ENCODE peak calls at places on chromosome 9, in nine cellular contexts. T is DND-41; K is AG04450; I is Caco-2; C is CD8-positive, alpha-beta T cell; R is tibial nerve; W is colonic mucosa; H is heart left ventricle; F is cardiac muscle cell. D is an unnamed sample. For H3K27me3, the result is how much of the 10 kb centered on the place peaks cover.

GRCh38 chr9:91790912-91791311 is 159.1 kb downstream of the ROR2 start:
- DNase-seq in T (no peak), K (no peak), I (no peak), C (no peak), R (no peak), W (no peak), H (no peak), F (no peak), D (no peak)

GRCh38 chr9:133882849-133883248 is 109.3 kb downstream of the VAV2 start:
- DNase-seq in T (no peak), K (no peak), I (no peak), C (no peak), R (no peak), W (no peak), H (no peak), F (no peak), D (no peak)

GRCh38 chr9:133955821-133956411 is 36.2 kb downstream of the VAV2 start:
- DNase-seq in T (no peak), K (no peak), I (no peak), C (peak), R (no peak), W (no peak), H (no peak), F (peak), D (peak)

GRCh38 chr9:83219154-83219923 is 156.4 kb upstream of the RASEF start:
- DNase-seq in T (no peak), K (no peak), I (peak), C (no peak), R (peak), W (peak), H (peak), F (peak), D (peak)

GRCh38 chr9:108634669-108635462 is 220.9 kb downstream of the ACTL7B start:
- DNase-seq in T (no peak), K (no peak), I (no peak), C (no peak), R (no peak), W (no peak), H (no peak), F (no peak), D (no peak)

GRCh38 chr9:5455181-5455580 is 4.8 kb downstream of the CD274 start:
- DNase-seq in T (no peak), K (no peak), I (no peak), C (no peak), R (no peak), W (no peak), H (no peak), F (no peak), D (no peak)

GRCh38 chr9:74555015-74555414 is 57.9 kb downstream of the RORB start:
- DNase-seq in T (no peak), K (no peak), I (no peak), C (no peak), R (no peak), W (no peak), H (peak), F (no peak), D (no peak)

GRCh38 chr9:28899926-28900325 is 1326.6 kb upstream of the C9orf72 start:
- DNase-seq in T (no peak), K (no peak), I (no peak), C (no peak), R (no peak), W (no peak), H (no peak), F (no peak), D (no peak)

GRCh38 chr9:86135374-86135773 is 36.0 kb upstream of the GOLM1 start:
- DNase-seq in T (peak), K (no peak), I (no peak), C (no peak), R (no peak), W (no peak), H (no peak), F (no peak), D (no peak)

GRCh38 chr9:78982849-78983248 is 588.9 kb upstream of the TLE4 start:
- DNase-seq in T (no peak), K (no peak), I (no peak), C (no peak), R (no peak), W (no peak), H (no peak), F (no peak), D (no peak)

GRCh38 chr9:89655990-89656657 is 51.3 kb downstream of the GADD45G start:
- DNase-seq in T (peak), K (no peak), I (no peak), C (no peak), R (no peak), W (no peak), H (no peak), F (no peak), D (no peak)

GRCh38 chr9:91415290-91415689 is 8.3 kb downstream of the NFIL3 start:
- DNase-seq in T (no peak), K (no peak), I (no peak), C (no peak), R (no peak), W (no peak), H (no peak), F (no peak), D (no peak)

GRCh38 chr9:84513473-84513872 is 156.1 kb upstream of the NTRK2 start:
- DNase-seq in T (no peak), K (no peak), I (no peak), C (no peak), R (no peak), W (no peak), H (no peak), F (no peak), D (no peak)

GRCh38 chr9:124350485-124351263 is 64.6 kb downstream of the PSMB7 start:
- DNase-seq in T (no peak), K (no peak), I (peak), C (no peak), R (no peak), W (no peak), H (no peak), F (no peak), D (no peak)

GRCh38 chr9:86062845-86063693 is 36.3 kb downstream of the GOLM1 start:
- DNase-seq in T (no peak), K (no peak), I (no peak), C (no peak), R (no peak), W (peak), H (no peak), F (no peak), D (no peak)

GRCh38 chr9:15239816-15240215 is 67.2 kb downstream of the TTC39B start:
- DNase-seq in T (no peak), K (no peak), I (no peak), C (no peak), R (no peak), W (no peak), H (no peak), F (no peak), D (no peak)

GRCh38 chr9:35335164-35335563 is 154.7 kb upstream of the RUSC2 start:
- DNase-seq in T (no peak), K (no peak), I (no peak), C (no peak), R (no peak), W (no peak), H (no peak), F (no peak), D (no peak)

GRCh38 chr9:106929471-106930198 is 66.7 kb downstream of the ZNF462 start:
- DNase-seq in T (no peak), K (peak), I (no peak), C (no peak), R (no peak), W (no peak), H (peak), F (no peak), D (no peak)

GRCh38 chr9:107020040-107020530 is 157.1 kb downstream of the ZNF462 start:
- DNase-seq in T (peak), K (peak), I (no peak), C (no peak), R (peak), W (no peak), H (no peak), F (peak), D (no peak)

GRCh38 chr9:111766066-111766465 is 28.7 kb downstream of the SHOC1 start:
- DNase-seq in T (no peak), K (no peak), I (no peak), C (no peak), R (no peak), W (no peak), H (no peak), F (no peak), D (no peak)

GRCh38 chr9:69975681-69976080 is 68.0 kb upstream of the MAMDC2 start:
- DNase-seq in T (no peak), K (no peak), I (no peak), C (no peak), R (no peak), W (no peak), H (no peak), F (no peak), D (no peak)

GRCh38 chr9:130396581-130396980 is 48.2 kb upstream of the ASS1 start:
- DNase-seq in T (no peak), K (no peak), I (no peak), C (no peak), R (no peak), W (no peak), H (no peak), F (no peak), D (no peak)

GRCh38 chr9:36317766-36318165 is 59.5 kb upstream of the GNE start:
- DNase-seq in T (no peak), K (no peak), I (no peak), C (no peak), R (no peak), W (peak), H (no peak), F (no peak), D (no peak)

GRCh38 chr9:1208185-1208584 is 158.0 kb downstream of the DMRT2 start:
- DNase-seq in T (no peak), K (peak), I (no peak), C (no peak), R (no peak), W (no peak), H (no peak), F (no peak), D (no peak)

GRCh38 chr9:33737811-33738606 is 57.4 kb upstream of the PRSS3 start:
- DNase-seq in T (peak), K (peak), I (peak), C (no peak), R (no peak), W (peak), H (peak), F (peak), D (no peak)

GRCh38 chr9:124037790-124038189 is 26.2 kb downstream of the LHX2 start:
- DNase-seq in T (no peak), K (no peak), I (peak), C (no peak), R (no peak), W (no peak), H (no peak), F (no peak), D (no peak)

GRCh38 chr9:129665008-129665771 is at the start of gene PRRX2:
- DNase-seq in T (no peak), K (no peak), I (peak), C (peak), R (no peak), W (no peak), H (peak), F (peak), D (no peak)

GRCh38 chr9:35518212-35518917 is 28.5 kb downstream of the RUSC2 start:
- DNase-seq in T (no peak), K (peak), I (peak), C (no peak), R (no peak), W (no peak), H (no peak), F (peak), D (no peak)

GRCh38 chr9:123753669-123754307 is 176.1 kb downstream of the DENND1A start:
- DNase-seq in T (no peak), K (no peak), I (no peak), C (no peak), R (no peak), W (no peak), H (no peak), F (no peak), D (no peak)

GRCh38 chr9:69109152-69109551 is 64.9 kb upstream of the TJP2 start:
- DNase-seq in T (no peak), K (no peak), I (no peak), C (no peak), R (no peak), W (no peak), H (no peak), F (no peak), D (no peak)

GRCh38 chr9:71793386-71794105 is 25.2 kb upstream of the CEMIP2 start:
- DNase-seq in T (no peak), K (peak), I (peak), C (no peak), R (no peak), W (no peak), H (no peak), F (peak), D (no peak)

GRCh38 chr9:69308217-69308931 is 16.6 kb upstream of the ENTREP1 start:
- DNase-seq in T (no peak), K (no peak), I (no peak), C (no peak), R (no peak), W (no peak), H (no peak), F (no peak), D (no peak)

GRCh38 chr9:84456526-84456925 is 116.0 kb upstream of the SLC28A3 start:
- DNase-seq in T (no peak), K (no peak), I (no peak), C (no peak), R (no peak), W (no peak), H (no peak), F (no peak), D (no peak)

GRCh38 chr9:123389698-123390097 is 33.7 kb downstream of the CRB2 start:
- DNase-seq in T (no peak), K (no peak), I (no peak), C (no peak), R (no peak), W (no peak), H (no peak), F (no peak), D (no peak)

GRCh38 chr9:110801426-110801825 is 132.8 kb downstream of the MUSK start:
- DNase-seq in T (no peak), K (no peak), I (no peak), C (no peak), R (no peak), W (no peak), H (no peak), F (no peak), D (no peak)

GRCh38 chr9:5389109-5389732 is 48.5 kb downstream of the PLGRKT start:
- DNase-seq in T (no peak), K (peak), I (no peak), C (no peak), R (no peak), W (no peak), H (no peak), F (no peak), D (peak)

GRCh38 chr9:137150485-137151060 is 11.6 kb downstream of the GRIN1 start:
- DNase-seq in T (no peak), K (no peak), I (peak), C (no peak), R (no peak), W (peak), H (no peak), F (no peak), D (peak)
- H3K27me3 ChIP-seq in T (under half), K (under half), I (under half), C (under half), R (under half), W (under half), H (under half), F (half or more), D (under half)

GRCh38 chr9:101778332-101778731 is 39.9 kb upstream of the GRIN3A start:
- DNase-seq in T (no peak), K (no peak), I (no peak), C (no peak), R (no peak), W (no peak), H (no peak), F (no peak), D (no peak)
- TF ChIP-seq CTCF in T (no peak), K (no peak), I (no peak), C (no peak), R (no peak), W (no peak), H (no peak), F (no peak), D (no peak)

GRCh38 chr9:128099932-128100491 is 27.5 kb downstream of the PTGES2 start:
- DNase-seq in T (no peak), K (no peak), I (no peak), C (no peak), R (no peak), W (no peak), H (peak), F (no peak), D (no peak)
- H3K4me3 ChIP-seq in T (no peak), K (peak), I (peak), C (no peak), R (peak), W (no peak), H (peak), F (no peak), D (no peak)

GRCh38 chr9:136297766-136298735 is 5.8 kb downstream of the CCDC187 start:
- DNase-seq in T (no peak), K (no peak), I (no peak), C (no peak), R (no peak), W (no peak), H (no peak), F (no peak), D (no peak)

GRCh38 chr9:136295537-136296433 is 8.1 kb downstream of the CCDC187 start:
- DNase-seq in T (no peak), K (no peak), I (peak), C (no peak), R (no peak), W (no peak), H (no peak), F (no peak), D (no peak)

GRCh38 chr9:136297016-136297691 is 6.7 kb downstream of the CCDC187 start:
- DNase-seq in T (no peak), K (no peak), I (no peak), C (no peak), R (no peak), W (peak), H (no peak), F (no peak), D (no peak)

GRCh38 chr9:136295055-136295454 is 8.8 kb downstream of the CCDC187 start:
- DNase-seq in T (no peak), K (no peak), I (no peak), C (no peak), R (no peak), W (no peak), H (no peak), F (no peak), D (no peak)

DNA sequence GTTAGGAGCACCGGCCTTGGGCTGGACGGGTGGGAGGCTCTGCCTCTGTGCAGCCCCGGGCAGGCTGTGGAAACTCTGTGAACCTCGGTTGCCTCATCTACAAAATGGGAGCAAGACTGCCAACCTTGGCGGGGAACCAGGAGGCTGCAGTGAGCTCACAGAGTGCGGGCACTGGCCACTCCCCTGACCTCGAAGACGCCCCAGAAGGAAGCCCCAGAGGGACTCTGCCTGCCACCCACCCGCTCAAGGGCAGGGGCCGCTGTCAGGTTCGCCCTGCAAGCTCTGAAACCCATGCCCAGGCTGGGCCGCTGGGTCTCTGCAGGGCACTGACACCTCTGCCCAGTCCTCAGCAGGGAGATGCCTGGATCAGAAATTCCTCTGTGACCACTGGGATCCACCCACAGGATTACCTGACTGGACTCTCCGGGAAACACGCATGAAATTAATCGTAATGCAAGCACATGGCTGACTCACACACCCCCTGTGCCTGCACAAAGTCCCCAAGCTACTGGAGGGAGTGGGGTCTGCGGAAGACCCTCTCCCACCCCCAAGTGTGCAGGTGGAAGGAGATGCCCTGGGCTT is 7.4 kb downstream of the CCDC187 start:
- DNase-seq in T (no peak), K (no peak), I (no peak), C (no peak), R (no peak), W (no peak), H (no peak), F (no peak), D (no peak)
- H3K27me3 ChIP-seq in T (under half), K (under half), I (under half), C (under half), R (under half), W (under half), H (under half), F (under half), D (under half)

DNA sequence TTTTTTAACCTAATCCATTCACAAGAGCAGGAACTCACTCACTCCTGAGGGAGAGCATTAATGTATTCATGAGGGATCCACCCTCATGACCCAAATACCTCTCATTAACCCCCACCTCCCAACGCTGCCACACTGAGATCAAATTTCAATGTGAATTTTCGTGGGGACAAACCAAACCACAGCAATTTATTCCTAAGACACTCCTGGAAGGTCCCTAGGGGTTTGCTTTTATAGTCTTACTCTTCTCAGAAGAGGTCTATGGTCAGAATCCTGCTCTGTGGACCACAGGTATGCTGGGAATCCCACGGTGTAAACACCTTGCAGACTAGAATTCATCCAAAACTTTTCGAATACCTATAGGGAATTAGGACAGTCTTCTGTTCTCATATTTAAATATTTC is 108.6 kb downstream of the HSD17B3 start:
- DNase-seq in T (no peak), K (no peak), I (no peak), C (no peak), R (no peak), W (no peak), H (no peak), F (no peak), D (no peak)
- TF ChIP-seq CTCF in T (no peak), K (no peak), I (no peak), C (no peak), R (no peak), W (no peak), H (no peak), F (no peak), D (no peak)

GRCh38 chr9:95875305-95876137 is at the start of gene ERCC6L2:
- DNase-seq in T (peak), K (peak), I (peak), C (peak), R (peak), W (peak), H (peak), F (peak), D (peak)

GRCh38 chr9:95876595-95876994 is 1.1 kb downstream of the ERCC6L2 start:
- DNase-seq in T (no peak), K (no peak), I (no peak), C (no peak), R (no peak), W (no peak), H (no peak), F (peak), D (no peak)

GRCh38 chr9:95876138-95876444 is 600 bp downstream of the ERCC6L2 start:
- DNase-seq in T (no peak), K (no peak), I (no peak), C (no peak), R (no peak), W (no peak), H (no peak), F (no peak), D (no peak)

GRCh38 chr9:95874303-95874988 is 1.0 kb upstream of the ERCC6L2 start:
- DNase-seq in T (no peak), K (no peak), I (peak), C (no peak), R (no peak), W (peak), H (no peak), F (no peak), D (no peak)

GRCh38 chr9:95874989-95875304 is 544 bp upstream of the ERCC6L2 start:
- DNase-seq in T (peak), K (no peak), I (peak), C (peak), R (peak), W (peak), H (peak), F (peak), D (no peak)
- H3K4me3 ChIP-seq in T (no peak), K (no peak), I (no peak), C (no peak), R (no peak), W (no peak), H (no peak), F (no peak), D (no peak)

GRCh38 chr9:135048758-135049284 is 38.6 kb upstream of the OLFM1 start:
- DNase-seq in T (no peak), K (no peak), I (no peak), C (no peak), R (no peak), W (no peak), H (no peak), F (peak), D (no peak)

GRCh38 chr9:135047026-135047350 is 40.5 kb upstream of the OLFM1 start:
- DNase-seq in T (no peak), K (no peak), I (no peak), C (peak), R (no peak), W (no peak), H (no peak), F (no peak), D (no peak)

GRCh38 chr9:135046156-135047025 is 41.1 kb upstream of the OLFM1 start:
- DNase-seq in T (no peak), K (no peak), I (no peak), C (peak), R (no peak), W (no peak), H (no peak), F (no peak), D (no peak)

GRCh38 chr9:135048046-135048757 is 39.3 kb upstream of the OLFM1 start:
- DNase-seq in T (no peak), K (no peak), I (no peak), C (peak), R (no peak), W (no peak), H (no peak), F (no peak), D (no peak)

DNA sequence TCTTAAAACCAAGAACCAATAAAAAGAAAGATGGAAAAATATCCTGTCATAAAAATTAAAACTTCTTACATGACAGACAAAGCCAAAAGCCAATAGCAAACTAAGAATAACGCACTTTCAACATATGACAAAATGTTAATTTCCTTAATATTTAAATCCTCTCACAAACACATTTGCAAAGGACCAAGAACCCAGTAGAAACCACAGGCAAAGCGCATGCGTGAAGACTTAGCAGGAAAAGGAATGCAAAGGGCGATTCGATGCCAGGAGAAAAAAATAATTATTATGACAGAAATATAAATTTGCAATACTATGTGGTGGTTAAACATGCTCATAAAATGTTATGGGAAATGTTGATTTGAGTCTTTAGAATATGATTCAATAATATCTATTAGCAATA is 39.9 kb upstream of the OLFM1 start:
- DNase-seq in T (no peak), K (no peak), I (no peak), C (no peak), R (no peak), W (no peak), H (no peak), F (no peak), D (no peak)
- H3K27me3 ChIP-seq in T (under half), K (under half), I (under half), C (under half), R (under half), W (under half), H (under half), F (under half), D (under half)

D was measured in GM06990.